ENCODE peak calls at places on chromosomes 4 and X, in six cellular contexts. F is suprapubic skin, O is ovary, U is sigmoid colon, D is A549, M is K562. H is an unnamed sample.

GRCh38 chrX:118049713-118050112 is 66.9 kb downstream of the KLHL13 start:
- DNase-seq in F (no peak), O (no peak), U (no peak), D (no peak), M (peak; percentile 11), H (no peak)

GRCh38 chr4:98260047-98260578 is 1.1 kb upstream of the RAP1GDS1 start:
- DNase-seq in F (peak; percentile 82), O (peak; percentile 48), U (peak; percentile 74), D (peak; percentile 36), M (peak; percentile 51), H (no peak)

GRCh38 chrX:47174376-47174775 is 19.3 kb upstream of the UBA1 start:
- DNase-seq in F (no peak), O (no peak), U (peak; percentile 32), D (no peak), M (no peak), H (no peak)

GRCh38 chr4:84985952-84986351 is 19.5 kb upstream of the WDFY3 start:
- DNase-seq in F (no peak), O (no peak), U (no peak), D (no peak), M (peak; percentile 30), H (no peak)

GRCh38 chr4:112927544-112927943 is 121.9 kb upstream of the ANK2 start:
- DNase-seq in F (no peak), O (no peak), U (no peak), D (no peak), M (no peak), H (no peak)

GRCh38 chr4:38169524-38169923 is 209.3 kb downstream of the PTTG2 start:
- DNase-seq in F (no peak), O (no peak), U (no peak), D (no peak), M (no peak), H (no peak)

GRCh38 chr4:7127591-7127990 is 59.7 kb upstream of the GRPEL1 start:
- DNase-seq in F (no peak), O (no peak), U (no peak), D (no peak), M (peak; percentile 10), H (no peak)

GRCh38 chr4:47031011-47031678 is at the start of gene GABRB1:
- DNase-seq in F (no peak), O (peak; percentile 12), U (peak; percentile 69), D (no peak), M (no peak), H (no peak)

GRCh38 chr4:185381794-185382193 is 13.9 kb downstream of the LRP2BP start:
- DNase-seq in F (no peak), O (no peak), U (no peak), D (no peak), M (no peak), H (no peak)

GRCh38 chr4:79603681-79604080 is 195.7 kb upstream of the GK2 start:
- DNase-seq in F (no peak), O (no peak), U (no peak), D (no peak), M (peak; percentile 15), H (no peak)

GRCh38 chr4:95377511-95377910 is 171.3 kb downstream of the UNC5C start:
- DNase-seq in F (no peak), O (no peak), U (no peak), D (no peak), M (no peak), H (no peak)

GRCh38 chr4:141435446-141436225 is 200.7 kb upstream of the IL15 start:
- DNase-seq in F (no peak), O (no peak), U (no peak), D (no peak), M (no peak), H (no peak)

GRCh38 chr4:89368855-89369254 is 61.3 kb upstream of the GPRIN3 start:
- DNase-seq in F (no peak), O (no peak), U (no peak), D (no peak), M (no peak), H (no peak)

GRCh38 chr4:3462790-3463415 is at the start of gene DOK7:
- DNase-seq in F (no peak), O (no peak), U (no peak), D (no peak), M (peak; percentile 29), H (no peak)

GRCh38 chr4:128386761-128387599 is 99.4 kb upstream of the PGRMC2 start:
- DNase-seq in F (peak; percentile 94), O (peak; percentile 96), U (peak; percentile 98), D (peak; percentile 42), M (peak; percentile 67), H (peak; percentile 86)
- TF ChIP-seq EP300 in F (no peak), O (peak; percentile 25), U (peak; percentile 44), D (peak; percentile 85), M (no peak), H (peak; percentile 63)

GRCh38 chr4:8431553-8431952 is 9.0 kb downstream of the ACOX3 start:
- DNase-seq in F (no peak), O (no peak), U (no peak), D (no peak), M (no peak), H (no peak)

GRCh38 chr4:8427761-8428287 is 12.7 kb downstream of the ACOX3 start:
- DNase-seq in F (no peak), O (no peak), U (peak; percentile 76), D (no peak), M (peak; percentile 21), H (no peak)

GRCh38 chr4:8433181-8433580 is 7.3 kb downstream of the ACOX3 start:
- DNase-seq in F (no peak), O (no peak), U (no peak), D (no peak), M (no peak), H (no peak)

GRCh38 chr4:8427262-8427661 is 13.3 kb downstream of the ACOX3 start:
- DNase-seq in F (no peak), O (no peak), U (no peak), D (no peak), M (no peak), H (no peak)

GRCh38 chr4:8428288-8429097 is 12.0 kb downstream of the ACOX3 start:
- DNase-seq in F (peak; percentile 92), O (peak; percentile 82), U (peak; percentile 94), D (peak; percentile 61), M (peak; percentile 88), H (peak; percentile 87)
- TF ChIP-seq POLR2A in F (no peak), O (peak; percentile 22), U (peak; percentile 63), D (peak; percentile 51), M (peak; percentile 63), H (peak; percentile 41)

GRCh38 chr4:116913451-116913850 is 171.9 kb downstream of the TRAM1L1 start:
- DNase-seq in F (no peak), O (no peak), U (no peak), D (no peak), M (no peak), H (no peak)
- TF ChIP-seq EP300 in F (no peak), O (no peak), U (no peak), D (no peak), M (no peak), H (no peak)

DNA sequence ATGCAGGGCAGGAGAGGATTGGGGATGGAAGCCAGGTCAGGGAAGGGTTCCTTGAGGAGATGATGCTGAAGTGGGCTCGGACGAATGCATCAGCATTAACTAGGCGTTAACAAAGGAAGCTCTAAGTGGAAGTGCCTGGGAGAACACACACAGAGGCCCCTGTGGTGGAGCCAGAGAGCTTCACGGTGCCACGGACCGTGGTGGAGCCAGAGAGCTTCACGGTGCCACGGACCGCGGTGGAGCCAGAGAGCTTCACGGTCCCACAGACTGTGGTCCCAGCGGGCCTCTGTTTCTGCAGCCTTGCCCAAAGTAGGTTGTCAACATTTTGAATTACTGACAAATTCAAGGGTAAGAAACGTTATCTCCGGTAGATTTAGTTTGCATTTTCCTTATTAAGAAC is 48.3 kb downstream of the TRIML2 start:
- DNase-seq in F (no peak), O (no peak), U (no peak), D (no peak), M (peak; percentile 5), H (no peak)
- TF ChIP-seq POLR2A in F (no peak), O (no peak), U (no peak), D (no peak), M (no peak), H (no peak)

DNA sequence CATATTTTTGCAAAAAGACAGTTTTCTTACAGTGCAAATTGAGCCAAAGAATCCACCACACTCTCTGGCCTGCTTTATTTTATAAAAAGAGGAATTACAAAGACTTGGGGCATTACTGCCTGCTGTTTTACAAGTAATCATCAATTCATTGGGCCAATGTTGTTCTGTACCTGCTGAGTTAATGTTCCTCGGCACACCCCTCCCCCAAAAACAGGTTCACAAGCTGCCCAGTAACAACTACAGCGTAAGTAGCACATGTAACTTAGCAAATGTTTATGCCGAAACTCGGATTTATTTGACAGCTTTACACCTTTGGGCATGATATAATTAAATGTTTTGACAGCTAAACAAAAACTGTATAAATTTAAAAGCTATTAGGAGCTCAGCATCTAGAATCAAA is 214.6 kb upstream of the MAB21L2 start:
- DNase-seq in F (no peak), O (no peak), U (peak; percentile 69), D (no peak), M (no peak), H (no peak)
- TF ChIP-seq EP300 in F (no peak), O (no peak), U (peak; percentile 33), D (no peak), M (no peak), H (no peak)

DNA sequence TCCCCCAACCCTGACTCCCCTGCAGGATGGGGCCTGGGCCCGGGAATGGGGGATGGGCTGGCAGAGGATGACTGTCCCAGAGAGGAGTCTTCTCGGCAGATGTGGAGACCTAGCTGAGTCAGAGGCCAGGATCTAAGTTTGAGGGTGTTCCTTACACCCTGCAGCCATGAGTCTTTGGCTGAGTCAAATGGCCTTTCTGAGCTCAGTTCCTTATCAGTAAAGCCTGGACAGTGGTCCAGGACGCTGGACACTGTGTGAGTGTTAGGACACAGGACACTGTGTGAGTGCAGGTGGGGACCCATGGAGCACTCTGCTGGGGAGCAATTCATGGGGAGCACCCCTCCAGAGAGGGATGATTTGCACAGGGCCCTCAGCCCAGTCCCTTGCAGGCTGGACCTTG is 5.0 kb downstream of the IL9R start:
- DNase-seq in F (no peak), O (no peak), U (no peak), D (no peak), M (peak; percentile 77), H (no peak)
- TF ChIP-seq POLR2A in F (no peak), O (no peak), U (no peak), D (no peak), M (no peak), H (no peak)